ENCODE peak calls at places on chromosomes 2 and 18, in five cellular contexts. Y is HCT116, U is HL-60, D is SK-N-SH, J is sigmoid colon. P is an unnamed sample.

GRCh38 chr18:76689646-76690264 is 132.6 kb upstream of the ZNF236 start:
- DNase-seq in J (peak), D (no peak), Y (no peak), U (no peak), P (no peak)

GRCh38 chr2:28678175-28678855 is 73.3 kb upstream of the PPP1CB start:
- DNase-seq in U (no peak), J (no peak), Y (no peak), D (no peak), P (no peak)

GRCh38 chr18:76466410-76466991 is 28.5 kb downstream of the ZNF516 start:
- DNase-seq in J (peak), Y (no peak), D (no peak), U (no peak), P (no peak)

GRCh38 chr2:43708891-43709290 is 32.7 kb upstream of the C1GALT1C1L start:
- DNase-seq in Y (no peak), U (no peak), J (no peak), D (no peak), P (no peak)

GRCh38 chr2:16093639-16094447 is 153.5 kb downstream of the MYCN start:
- DNase-seq in Y (no peak), J (no peak), D (peak), U (no peak), P (no peak)

GRCh38 chr2:190947711-190948251 is 66.2 kb downstream of the STAT1 start:
- DNase-seq in U (no peak), D (no peak), Y (peak), J (no peak), P (no peak)

GRCh38 chr2:54306561-54306960 is 50.5 kb upstream of the TSPYL6 start:
- DNase-seq in D (no peak), U (no peak), Y (no peak), J (no peak), P (no peak)

GRCh38 chr2:179226203-179226960 is 38.2 kb downstream of the SESTD1 start:
- DNase-seq in D (no peak), U (no peak), J (no peak), Y (no peak), P (no peak)

GRCh38 chr18:32301361-32301760 is 111.5 kb downstream of the MEP1B start:
- DNase-seq in J (no peak), U (no peak), Y (no peak), D (no peak), P (no peak)

GRCh38 chr18:49757513-49758262 is 55.6 kb downstream of the ACAA2 start:
- DNase-seq in Y (peak), U (no peak), D (peak), J (no peak), P (peak)

GRCh38 chr2:199883474-199884212 is 27.4 kb upstream of the C2orf69 start:
- DNase-seq in D (no peak), J (no peak), U (no peak), Y (no peak), P (no peak)

GRCh38 chr18:79200546-79201268 is 131.5 kb downstream of the ATP9B start:
- DNase-seq in U (peak), J (peak), Y (peak), D (peak), P (peak)

GRCh38 chr2:51068237-51068636 is 36.3 kb upstream of the NRXN1 start:
- DNase-seq in D (no peak), J (no peak), U (no peak), Y (no peak), P (no peak)

GRCh38 chr2:231810905-231811304 is 24.7 kb downstream of the COPS7B start:
- DNase-seq in Y (no peak), D (no peak), U (no peak), J (no peak), P (no peak)

GRCh38 chr2:144377929-144378328 is 142.0 kb downstream of the ZEB2 start:
- DNase-seq in U (no peak), J (no peak), Y (no peak), D (no peak), P (no peak)

GRCh38 chr2:199468561-199469513 is 11.1 kb upstream of the SATB2 start:
- DNase-seq in Y (no peak), D (peak), J (peak), U (no peak), P (no peak)

GRCh38 chr2:226560325-226560724 is 239.3 kb downstream of the IRS1 start:
- DNase-seq in U (no peak), Y (no peak), D (no peak), J (no peak), P (no peak)

GRCh38 chr2:71578665-71579371 is 125.5 kb downstream of the DYSF start:
- DNase-seq in U (no peak), J (peak), Y (no peak), D (no peak), P (no peak)

GRCh38 chr18:58135170-58135569 is 91.1 kb downstream of the NEDD4L start:
- DNase-seq in Y (no peak), U (no peak), D (no peak), J (no peak), P (no peak)

GRCh38 chr2:167761465-167762136 is 485.8 kb downstream of the STK39 start:
- DNase-seq in J (no peak), U (no peak), D (no peak), Y (no peak), P (no peak)

GRCh38 chr2:98693477-98693876 is 37.5 kb downstream of the MGAT4A start:
- DNase-seq in J (no peak), Y (no peak), D (no peak), U (no peak), P (no peak)

GRCh38 chr18:5297582-5297981 is 2.1 kb upstream of the ZBTB14 start:
- DNase-seq in J (no peak), Y (no peak), U (no peak), D (no peak), P (no peak)

GRCh38 chr2:239158641-239159475 is 242.0 kb downstream of the HDAC4 start:
- DNase-seq in U (no peak), D (peak), Y (no peak), J (peak), P (no peak)

DNA sequence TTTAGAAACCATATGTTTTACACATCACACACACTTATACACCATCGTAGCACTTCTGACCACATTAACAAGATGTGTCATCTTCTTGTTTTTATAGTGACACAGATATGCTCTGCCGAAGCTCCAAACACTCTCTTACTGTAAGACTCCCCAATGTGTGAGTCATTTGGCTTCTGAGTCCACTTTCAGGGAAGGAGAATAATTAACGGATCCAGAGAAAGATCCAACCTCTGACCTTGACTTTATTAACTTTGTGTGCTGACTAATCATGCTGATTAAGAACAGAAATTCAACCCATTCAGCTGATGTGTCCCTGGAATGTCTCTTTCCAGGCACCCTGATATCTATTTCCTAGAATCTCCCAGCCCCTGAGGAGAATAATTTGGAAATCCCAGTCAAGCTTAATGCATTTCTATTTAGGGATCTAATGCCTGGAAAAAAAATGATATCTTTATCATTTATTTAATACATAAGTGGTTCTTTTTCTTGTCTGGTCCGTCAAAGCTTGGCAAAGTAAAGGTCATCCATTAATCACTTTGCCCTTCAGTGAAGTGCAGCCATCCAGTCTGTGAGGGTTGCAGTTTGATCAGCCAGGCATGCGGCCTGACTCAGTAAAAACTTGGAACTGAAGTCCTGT is 615.8 kb upstream of the SYT4 start:
- DNase-seq in D (no peak), U (no peak), Y (no peak), J (no peak), P (no peak)
- TF ChIP-seq POLR2AphosphoS5 in D (peak), U (no peak), Y (no peak), J (peak), P (no peak)

GRCh38 chr2:171320208-171320621 is 113.6 kb downstream of the METTL8 start:
- DNase-seq in D (no peak), Y (no peak), U (no peak), J (no peak), P (no peak)
- H3K4me3 ChIP-seq in D (no peak), Y (no peak), U (no peak), J (no peak), P (no peak)

DNA sequence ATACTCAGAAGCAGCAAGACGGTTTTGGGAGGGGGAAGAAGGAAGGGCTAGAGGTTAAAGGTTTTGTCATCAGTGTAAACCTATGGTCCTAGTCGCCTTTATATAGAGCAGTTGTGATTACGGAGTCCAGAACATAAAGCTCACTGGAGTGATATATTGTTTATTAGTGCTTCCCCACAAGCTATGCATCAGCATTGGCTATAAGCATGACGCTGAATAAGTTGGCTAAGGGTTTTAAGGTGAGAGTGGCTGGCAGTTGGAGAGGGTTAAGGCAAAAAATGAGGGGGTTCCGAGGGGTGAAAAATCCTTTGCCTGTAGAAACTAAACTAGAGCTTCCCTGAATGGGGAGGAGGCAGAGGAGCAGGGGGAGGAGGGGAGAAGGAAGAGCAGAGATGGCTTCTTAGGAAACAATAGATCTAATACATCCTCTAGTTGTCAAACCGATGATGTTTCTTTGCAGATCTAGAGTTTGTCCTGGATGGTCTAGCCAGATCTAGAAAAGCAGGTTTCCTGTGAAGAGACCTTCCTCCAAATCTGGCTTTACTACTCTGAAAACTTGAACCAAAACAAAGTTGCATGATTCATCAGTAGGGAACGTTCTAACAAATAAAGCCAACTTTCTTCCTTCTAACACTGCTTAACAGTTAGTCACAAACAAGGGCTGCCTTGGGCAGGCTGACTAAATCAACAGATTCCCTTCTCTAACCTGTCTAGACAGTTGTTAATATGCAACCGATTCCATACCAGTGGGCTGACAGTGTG is 2.5 kb downstream of the KLF7 start:
- DNase-seq in D (no peak), U (no peak), Y (peak), J (no peak), P (no peak)
- TF ChIP-seq POLR2AphosphoS5 in D (peak), U (no peak), Y (peak), J (peak), P (peak)

DNA sequence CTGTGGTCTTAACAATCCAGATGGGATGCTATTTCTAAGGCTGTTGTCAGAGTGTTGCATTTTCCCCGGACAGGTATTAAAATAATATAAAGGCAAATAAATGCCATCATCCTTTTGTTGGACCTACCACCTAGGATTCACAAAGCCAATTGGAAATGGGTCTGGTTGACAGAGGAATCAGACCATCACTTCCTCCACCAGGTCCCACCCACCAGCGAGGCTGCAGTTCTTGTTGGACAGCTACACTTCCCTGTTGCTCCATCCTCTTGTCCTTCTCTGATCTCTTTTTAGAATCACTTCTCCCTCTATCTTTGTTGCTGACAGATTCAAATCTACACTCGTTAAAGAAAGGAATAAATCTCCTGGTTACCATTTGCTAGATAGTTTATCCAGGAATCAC is 1.1 kb downstream of the TMEM169 start:
- DNase-seq in D (peak), J (no peak), U (no peak), Y (no peak), P (no peak)
- H3K4me3 ChIP-seq in D (peak), J (no peak), U (no peak), Y (no peak), P (no peak)

P was measured in vagina.